ENCODE peak calls at places on chromosome 4, in nine cellular contexts. One of them, this sample, is unnamed.

GRCh38 chr4:95158626-95159025 is 390.1 kb downstream of the UNC5C start:
- DNase-seq in mesothelial cell of epicardium: no peak
- DNase-seq in AG04450: no peak
- DNase-seq in lower leg skin: no peak
- DNase-seq in cardiac fibroblast: no peak
- DNase-seq in GM12864: no peak
- DNase-seq in dorsolateral prefrontal cortex: no peak
- DNase-seq in uterus: no peak
- DNase-seq in B cell: no peak
- DNase-seq in this sample: no peak

GRCh38 chr4:99207911-99208718 is 10.9 kb downstream of the ADH6 start:
- DNase-seq in dorsolateral prefrontal cortex: no peak
- DNase-seq in B cell: no peak
- DNase-seq in GM12864: no peak
- DNase-seq in mesothelial cell of epicardium: no peak
- DNase-seq in AG04450: no peak
- DNase-seq in uterus: no peak
- DNase-seq in cardiac fibroblast: peak; percentile 54
- DNase-seq in lower leg skin: no peak
- DNase-seq in this sample: no peak

GRCh38 chr4:76738081-76738931 is 159.6 kb downstream of the SOWAHB start:
- DNase-seq in GM12864: no peak
- DNase-seq in mesothelial cell of epicardium: no peak
- DNase-seq in dorsolateral prefrontal cortex: no peak
- DNase-seq in lower leg skin: no peak
- DNase-seq in B cell: no peak
- DNase-seq in uterus: peak; percentile 70
- DNase-seq in AG04450: peak; percentile 87
- DNase-seq in cardiac fibroblast: peak; percentile 70
- DNase-seq in this sample: no peak

GRCh38 chr4:183326853-183327252 is 4.6 kb upstream of the CLDN24 start:
- DNase-seq in GM12864: no peak
- DNase-seq in AG04450: no peak
- DNase-seq in uterus: no peak
- DNase-seq in cardiac fibroblast: peak; percentile 51
- DNase-seq in B cell: no peak
- DNase-seq in dorsolateral prefrontal cortex: no peak
- DNase-seq in mesothelial cell of epicardium: no peak
- DNase-seq in lower leg skin: no peak
- DNase-seq in this sample: no peak

GRCh38 chr4:108018038-108018883 is 28.6 kb downstream of the HADH start:
- DNase-seq in cardiac fibroblast: peak; percentile 88
- DNase-seq in GM12864: peak; percentile 30
- DNase-seq in lower leg skin: peak; percentile 95
- DNase-seq in AG04450: peak; percentile 55
- DNase-seq in uterus: peak; percentile 79
- DNase-seq in B cell: peak; percentile 79
- DNase-seq in mesothelial cell of epicardium: peak; percentile 88
- DNase-seq in dorsolateral prefrontal cortex: peak; percentile 91
- DNase-seq in this sample: peak; percentile 90

GRCh38 chr4:52837716-52838558 is 24.2 kb upstream of the RASL11B start:
- DNase-seq in uterus: no peak
- DNase-seq in GM12864: no peak
- DNase-seq in cardiac fibroblast: peak; percentile 63
- DNase-seq in lower leg skin: no peak
- DNase-seq in mesothelial cell of epicardium: no peak
- DNase-seq in B cell: no peak
- DNase-seq in AG04450: no peak
- DNase-seq in dorsolateral prefrontal cortex: no peak
- DNase-seq in this sample: no peak

GRCh38 chr4:133146574-133147198 is 2.4 kb upstream of the PCDH10 start:
- DNase-seq in B cell: no peak
- DNase-seq in lower leg skin: peak; percentile 75
- DNase-seq in cardiac fibroblast: peak; percentile 66
- DNase-seq in GM12864: no peak
- DNase-seq in dorsolateral prefrontal cortex: peak; percentile 78
- DNase-seq in AG04450: no peak
- DNase-seq in uterus: peak; percentile 25
- DNase-seq in mesothelial cell of epicardium: peak; percentile 80
- DNase-seq in this sample: peak; percentile 73

GRCh38 chr4:8685831-8686230 is 93.3 kb downstream of the CPZ start:
- DNase-seq in lower leg skin: no peak
- DNase-seq in dorsolateral prefrontal cortex: no peak
- DNase-seq in GM12864: no peak
- DNase-seq in cardiac fibroblast: no peak
- DNase-seq in B cell: no peak
- DNase-seq in mesothelial cell of epicardium: no peak
- DNase-seq in uterus: no peak
- DNase-seq in AG04450: no peak
- DNase-seq in this sample: no peak

GRCh38 chr4:42995343-42995944 is 102.9 kb downstream of the GRXCR1 start:
- DNase-seq in GM12864: peak; percentile 2
- DNase-seq in dorsolateral prefrontal cortex: no peak
- DNase-seq in uterus: no peak
- DNase-seq in mesothelial cell of epicardium: no peak
- DNase-seq in lower leg skin: no peak
- DNase-seq in cardiac fibroblast: peak; percentile 39
- DNase-seq in AG04450: peak; percentile 1
- DNase-seq in B cell: no peak
- DNase-seq in this sample: no peak

GRCh38 chr4:19455196-19455595 is 796.5 kb upstream of the SLIT2 start:
- DNase-seq in B cell: no peak
- DNase-seq in uterus: no peak
- DNase-seq in AG04450: no peak
- DNase-seq in dorsolateral prefrontal cortex: no peak
- DNase-seq in GM12864: no peak
- DNase-seq in lower leg skin: no peak
- DNase-seq in cardiac fibroblast: no peak
- DNase-seq in mesothelial cell of epicardium: no peak
- DNase-seq in this sample: no peak

GRCh38 chr4:101123231-101123630 is 224.1 kb downstream of the PPP3CA start:
- DNase-seq in mesothelial cell of epicardium: no peak
- DNase-seq in B cell: no peak
- DNase-seq in lower leg skin: no peak
- DNase-seq in AG04450: no peak
- DNase-seq in cardiac fibroblast: peak; percentile 27
- DNase-seq in dorsolateral prefrontal cortex: no peak
- DNase-seq in GM12864: no peak
- DNase-seq in uterus: no peak
- DNase-seq in this sample: no peak

GRCh38 chr4:159129822-159130550 is 27.1 kb downstream of the RAPGEF2 start:
- DNase-seq in B cell: no peak
- DNase-seq in mesothelial cell of epicardium: no peak
- DNase-seq in lower leg skin: no peak
- DNase-seq in dorsolateral prefrontal cortex: no peak
- DNase-seq in cardiac fibroblast: no peak
- DNase-seq in AG04450: no peak
- DNase-seq in GM12864: no peak
- DNase-seq in uterus: no peak
- DNase-seq in this sample: no peak
- TF ChIP-seq CTCF in B cell: no peak
- TF ChIP-seq CTCF in mesothelial cell of epicardium: no peak
- TF ChIP-seq CTCF in lower leg skin: no peak
- TF ChIP-seq CTCF in dorsolateral prefrontal cortex: no peak
- TF ChIP-seq CTCF in cardiac fibroblast: no peak
- TF ChIP-seq CTCF in AG04450: no peak
- TF ChIP-seq CTCF in GM12864: no peak
- TF ChIP-seq CTCF in uterus: no peak
- TF ChIP-seq CTCF in this sample: no peak

DNA sequence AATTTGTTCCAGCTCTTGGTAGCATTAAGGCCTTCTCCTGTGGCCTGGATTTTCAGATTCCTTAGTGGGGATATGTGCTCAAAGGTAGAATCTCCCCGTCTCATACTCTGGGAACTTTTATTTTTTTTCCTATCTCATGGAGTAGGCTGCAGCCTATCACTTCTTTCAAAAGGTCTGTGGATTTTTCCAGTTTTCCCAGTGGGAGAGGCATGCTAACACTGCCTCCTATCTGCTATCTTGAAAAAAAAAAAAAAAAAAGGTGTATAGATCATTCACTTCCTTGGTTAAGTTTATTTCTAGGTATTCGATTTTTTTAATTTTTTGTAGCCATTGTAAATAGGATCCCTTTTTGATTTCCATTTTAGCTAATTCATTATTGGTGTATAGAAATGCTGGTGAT is 67.1 kb downstream of the IL15 start:
- DNase-seq in lower leg skin: no peak
- DNase-seq in AG04450: no peak
- DNase-seq in dorsolateral prefrontal cortex: no peak
- DNase-seq in mesothelial cell of epicardium: no peak
- DNase-seq in B cell: no peak
- DNase-seq in GM12864: no peak
- DNase-seq in uterus: no peak
- DNase-seq in cardiac fibroblast: no peak
- DNase-seq in this sample: no peak
- TF ChIP-seq CTCF in lower leg skin: no peak
- TF ChIP-seq CTCF in AG04450: no peak
- TF ChIP-seq CTCF in dorsolateral prefrontal cortex: no peak
- TF ChIP-seq CTCF in mesothelial cell of epicardium: no peak
- TF ChIP-seq CTCF in B cell: no peak
- TF ChIP-seq CTCF in GM12864: no peak
- TF ChIP-seq CTCF in uterus: no peak
- TF ChIP-seq CTCF in cardiac fibroblast: no peak
- TF ChIP-seq CTCF in this sample: no peak

DNA sequence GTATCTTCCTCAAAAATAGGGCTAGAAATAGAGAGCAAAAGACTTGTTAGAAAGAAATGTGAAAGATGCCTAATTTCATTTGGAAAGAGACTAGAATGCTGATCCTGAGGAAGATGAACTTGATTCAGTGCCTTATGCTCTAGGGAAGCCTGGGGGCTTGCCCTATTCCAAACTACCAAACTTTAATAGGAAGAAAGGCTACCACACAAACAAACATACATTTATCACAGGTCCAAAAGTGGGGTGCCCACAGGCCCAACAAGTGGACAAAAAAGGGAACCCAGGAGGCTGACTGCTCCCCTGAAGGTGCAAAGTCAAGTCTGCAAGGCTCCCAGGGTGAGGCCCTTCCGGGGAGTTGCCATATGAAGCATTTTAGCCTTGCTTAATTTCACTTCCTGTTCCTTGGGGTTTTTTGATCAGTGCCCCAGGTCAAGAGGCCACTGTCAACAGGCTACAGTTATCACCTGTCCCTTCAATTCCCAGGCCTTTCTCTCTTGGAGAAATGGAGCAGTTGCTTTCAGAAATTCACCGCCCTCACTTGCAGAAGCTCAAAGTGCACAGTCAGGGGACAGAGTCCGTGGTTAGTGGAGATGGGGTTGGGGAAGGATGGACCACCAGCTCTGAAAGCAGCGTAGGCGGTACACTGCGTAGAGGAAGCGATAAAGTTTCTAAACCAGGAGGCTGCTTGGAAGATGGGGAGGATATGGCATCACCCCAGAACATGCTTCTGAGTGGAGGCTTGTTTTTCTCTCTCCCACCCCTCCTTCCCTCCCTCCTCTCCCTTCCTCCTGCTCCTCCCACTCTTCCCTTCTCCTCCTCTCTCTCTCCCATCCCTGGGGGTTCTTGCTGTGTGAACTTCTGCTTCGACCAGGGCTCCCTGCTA is 36.4 kb downstream of the TMEM154 start:
- DNase-seq in dorsolateral prefrontal cortex: no peak
- DNase-seq in cardiac fibroblast: no peak
- DNase-seq in AG04450: no peak
- DNase-seq in B cell: peak; percentile 73
- DNase-seq in uterus: no peak
- DNase-seq in GM12864: peak; percentile 77
- DNase-seq in mesothelial cell of epicardium: no peak
- DNase-seq in lower leg skin: no peak
- DNase-seq in this sample: no peak
- TF ChIP-seq CTCF in dorsolateral prefrontal cortex: no peak
- TF ChIP-seq CTCF in cardiac fibroblast: no peak
- TF ChIP-seq CTCF in AG04450: no peak
- TF ChIP-seq CTCF in B cell: no peak
- TF ChIP-seq CTCF in uterus: no peak
- TF ChIP-seq CTCF in GM12864: no peak
- TF ChIP-seq CTCF in mesothelial cell of epicardium: no peak
- TF ChIP-seq CTCF in lower leg skin: no peak
- TF ChIP-seq CTCF in this sample: no peak

GRCh38 chr4:2932561-2932950 is 30.6 kb downstream of the NOP14 start:
- DNase-seq in mesothelial cell of epicardium: no peak
- DNase-seq in lower leg skin: peak; percentile 85
- DNase-seq in dorsolateral prefrontal cortex: peak; percentile 26
- DNase-seq in uterus: peak; percentile 20
- DNase-seq in B cell: no peak
- DNase-seq in AG04450: no peak
- DNase-seq in cardiac fibroblast: no peak
- DNase-seq in GM12864: no peak
- DNase-seq in this sample: no peak

GRCh38 chr4:2932951-2933565 is 30.1 kb downstream of the NOP14 start:
- DNase-seq in B cell: no peak
- DNase-seq in mesothelial cell of epicardium: no peak
- DNase-seq in uterus: no peak
- DNase-seq in dorsolateral prefrontal cortex: peak; percentile 26
- DNase-seq in lower leg skin: peak; percentile 90
- DNase-seq in GM12864: no peak
- DNase-seq in AG04450: no peak
- DNase-seq in cardiac fibroblast: no peak
- DNase-seq in this sample: no peak

GRCh38 chr4:2933566-2934076 is 29.6 kb downstream of the NOP14 start:
- DNase-seq in uterus: no peak
- DNase-seq in B cell: no peak
- DNase-seq in lower leg skin: no peak
- DNase-seq in dorsolateral prefrontal cortex: no peak
- DNase-seq in AG04450: no peak
- DNase-seq in mesothelial cell of epicardium: no peak
- DNase-seq in cardiac fibroblast: no peak
- DNase-seq in GM12864: no peak
- DNase-seq in this sample: no peak

GRCh38 chr4:2930821-2931764 is 32.1 kb downstream of the NOP14 start:
- DNase-seq in AG04450: no peak
- DNase-seq in GM12864: no peak
- DNase-seq in mesothelial cell of epicardium: no peak
- DNase-seq in lower leg skin: peak; percentile 86
- DNase-seq in cardiac fibroblast: no peak
- DNase-seq in B cell: no peak
- DNase-seq in dorsolateral prefrontal cortex: peak; percentile 66
- DNase-seq in uterus: peak; percentile 27
- DNase-seq in this sample: no peak

DNA sequence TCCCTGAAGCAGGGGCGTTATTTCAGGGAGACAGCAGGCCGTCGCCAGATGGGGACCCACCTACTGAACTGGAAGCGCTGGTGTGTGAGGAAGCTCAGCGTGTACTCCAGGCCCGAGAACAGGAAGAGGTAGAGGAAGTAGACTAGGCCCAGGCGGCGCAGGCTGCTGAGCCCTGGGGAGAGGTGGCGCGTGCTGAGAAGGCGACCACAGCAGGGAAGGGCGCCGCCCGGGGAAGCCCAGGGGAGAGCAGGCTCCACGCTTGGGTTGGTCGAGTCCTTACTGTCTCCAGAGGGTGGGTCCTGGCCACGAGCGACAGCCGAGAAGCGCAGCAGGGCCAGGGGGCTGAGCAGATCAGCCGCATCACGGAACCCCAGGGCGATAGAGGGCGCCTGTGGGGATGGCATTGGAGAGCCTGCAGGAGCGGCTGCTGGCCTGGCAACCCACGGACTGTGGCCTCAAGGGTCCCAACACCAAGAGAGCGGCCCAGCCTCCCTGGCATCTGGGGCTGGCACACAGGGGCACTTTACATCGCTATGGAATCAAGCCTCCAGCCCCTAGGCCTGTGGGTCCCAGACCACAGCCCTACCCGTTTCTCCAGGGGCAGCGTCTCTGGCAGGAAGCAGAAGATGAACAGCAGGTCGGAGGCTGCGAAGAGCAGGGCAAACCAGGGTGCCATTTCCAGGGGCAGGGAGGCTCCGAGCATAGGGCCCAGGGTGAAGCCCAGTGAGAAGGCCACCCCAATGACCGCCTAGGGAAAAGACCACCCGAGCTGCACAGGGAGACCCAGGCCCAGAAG is 31.2 kb downstream of the NOP14 start:
- DNase-seq in AG04450: no peak
- DNase-seq in mesothelial cell of epicardium: no peak
- DNase-seq in lower leg skin: peak; percentile 93
- DNase-seq in dorsolateral prefrontal cortex: peak; percentile 34
- DNase-seq in B cell: peak; percentile 91
- DNase-seq in GM12864: peak; percentile 62
- DNase-seq in uterus: peak; percentile 15
- DNase-seq in cardiac fibroblast: no peak
- DNase-seq in this sample: no peak
- TF ChIP-seq CTCF in AG04450: no peak
- TF ChIP-seq CTCF in mesothelial cell of epicardium: no peak
- TF ChIP-seq CTCF in lower leg skin: no peak
- TF ChIP-seq CTCF in dorsolateral prefrontal cortex: no peak
- TF ChIP-seq CTCF in B cell: peak; percentile 54
- TF ChIP-seq CTCF in GM12864: peak; percentile 65
- TF ChIP-seq CTCF in uterus: no peak
- TF ChIP-seq CTCF in cardiac fibroblast: no peak
- TF ChIP-seq CTCF in this sample: no peak